ENCODE peak calls at places on chromosome 22, in eight cellular contexts. S, L, U, H, V, M, T and A are unnamed samples.

GRCh38 chr22:28074526-28074925 is 155.5 kb upstream of the PITPNB start:
- DNase-seq in L (no peak), H (no peak), S (no peak), M (no peak), V (no peak), T (no peak), U (no peak), A (no peak)

GRCh38 chr22:37552560-37553163 is 7.6 kb upstream of the CDC42EP1 start:
- DNase-seq in M (no peak), S (no peak), H (peak), U (no peak), T (peak), L (peak), V (no peak), A (no peak)

GRCh38 chr22:21816787-21817496 is 50.5 kb downstream of the MAPK1 start:
- DNase-seq in S (peak), L (peak), V (peak), H (peak), U (no peak), M (no peak), T (peak), A (no peak)

GRCh38 chr22:39470462-39471335 is 13.9 kb downstream of the MGAT3 start:
- DNase-seq in U (no peak), V (no peak), T (no peak), S (no peak), M (no peak), L (no peak), H (no peak), A (no peak)

GRCh38 chr22:20044495-20045151 is 23.7 kb downstream of the TANGO2 start:
- DNase-seq in H (no peak), V (no peak), S (no peak), L (no peak), U (no peak), M (no peak), T (no peak), A (no peak)

GRCh38 chr22:39598017-39598965 is 27.7 kb downstream of the CACNA1I start:
- DNase-seq in S (no peak), U (peak), V (no peak), H (no peak), L (no peak), M (peak), T (no peak), A (peak)

GRCh38 chr22:23288301-23289129 is 108.2 kb downstream of the BCR start:
- DNase-seq in H (no peak), S (no peak), V (no peak), L (no peak), U (no peak), M (no peak), T (no peak), A (no peak)

GRCh38 chr22:27809700-27810365 is 8.3 kb upstream of the MN1 start:
- DNase-seq in L (no peak), T (no peak), U (no peak), S (no peak), V (no peak), M (no peak), H (no peak), A (no peak)

GRCh38 chr22:44181033-44181911 is 547 bp downstream of the PARVG start:
- DNase-seq in M (peak), H (no peak), U (peak), T (no peak), L (no peak), S (no peak), V (peak), A (no peak)

GRCh38 chr22:26174280-26174679 is 5.0 kb downstream of the SEZ6L start:
- DNase-seq in U (no peak), H (peak), M (no peak), S (no peak), V (no peak), L (no peak), T (peak), A (no peak)

GRCh38 chr22:29635734-29636357 is 32.4 kb downstream of the NF2 start:
- DNase-seq in T (peak), L (peak), V (peak), H (peak), U (no peak), S (peak), M (no peak), A (no peak)

GRCh38 chr22:24432059-24432853 is 4.9 kb downstream of the ADORA2A start:
- DNase-seq in T (peak), S (peak), L (peak), M (no peak), H (peak), U (no peak), V (no peak), A (no peak)

GRCh38 chr22:36497910-36498669 is 8.8 kb downstream of the FOXRED2 start:
- DNase-seq in M (no peak), U (no peak), H (no peak), T (no peak), V (no peak), S (no peak), L (no peak), A (no peak)

GRCh38 chr22:46583571-46583970 is 36.6 kb upstream of the GRAMD4 start:
- DNase-seq in T (no peak), L (no peak), M (no peak), V (no peak), S (no peak), H (no peak), U (no peak), A (no peak)

GRCh38 chr22:40797427-40797826 is 21.7 kb downstream of the SLC25A17 start:
- DNase-seq in U (no peak), V (no peak), M (no peak), S (no peak), H (no peak), L (no peak), T (no peak), A (no peak)